ENCODE peak calls at places on chromosomes 7 and 10, in four cellular contexts. T is fibroblast of lung; L is left ventricle myocardium inferior; K is effector memory CD4-positive, alpha-beta T cell. Q is an unnamed sample.

GRCh38 chr10:14009315-14010082 is 321.2 kb downstream of the FRMD4A start:
- DNase-seq in T (peak), L (no peak), K (peak), Q (peak)

GRCh38 chr10:70759769-70760168 is 25.4 kb downstream of the TBATA start:
- DNase-seq in T (no peak), L (no peak), K (no peak), Q (no peak)

GRCh38 chr10:113520606-113521481 is 32.0 kb upstream of the HABP2 start:
- DNase-seq in T (peak), L (peak), K (no peak), Q (peak)

GRCh38 chr7:44959433-44959951 is 19.3 kb downstream of the MYO1G start:
- DNase-seq in T (peak), L (no peak), K (peak), Q (no peak)

GRCh38 chr7:139699640-139700504 is 77.9 kb downstream of the HIPK2 start:
- DNase-seq in T (peak), L (no peak), K (no peak), Q (no peak)

GRCh38 chr7:121447939-121448338 is 51.8 kb upstream of the FAM3C start:
- DNase-seq in T (no peak), L (no peak), K (no peak), Q (no peak)

GRCh38 chr10:81865581-81865980 is 9.4 kb upstream of the NRG3 start:
- DNase-seq in T (no peak), L (no peak), K (no peak), Q (no peak)

GRCh38 chr10:103652599-103653281 is 159.2 kb downstream of the NEURL1 start:
- DNase-seq in T (no peak), L (no peak), K (no peak), Q (no peak)

GRCh38 chr7:111041577-111041976 is 49.4 kb upstream of the LRRN3 start:
- DNase-seq in T (no peak), L (no peak), K (no peak), Q (no peak)

GRCh38 chr10:93383562-93383981 is 98.6 kb downstream of the MYOF start:
- DNase-seq in T (peak), L (no peak), K (no peak), Q (peak)

GRCh38 chr10:86073199-86073977 is 293.2 kb downstream of the GRID1 start:
- DNase-seq in T (no peak), L (no peak), K (no peak), Q (no peak)

GRCh38 chr7:40772096-40772495 is 637.3 kb downstream of the SUGCT start:
- DNase-seq in T (peak), L (no peak), K (no peak), Q (no peak)
- H3K4me3 ChIP-seq in T (no peak), L (no peak), K (no peak), Q (no peak)

GRCh38 chr7:151245360-151246160 is 2.9 kb downstream of the SMARCD3 start:
- DNase-seq in T (no peak), L (no peak), K (peak), Q (peak)

GRCh38 chr7:151247611-151248176 is 800 bp downstream of the SMARCD3 start:
- DNase-seq in T (peak), L (no peak), K (no peak), Q (no peak)

GRCh38 chr7:151248191-151249033 is at the start of gene SMARCD3:
- DNase-seq in T (peak), L (peak), K (no peak), Q (peak)

GRCh38 chr7:151246161-151247015 is 2.1 kb downstream of the SMARCD3 start:
- DNase-seq in T (no peak), L (no peak), K (no peak), Q (no peak)

DNA sequence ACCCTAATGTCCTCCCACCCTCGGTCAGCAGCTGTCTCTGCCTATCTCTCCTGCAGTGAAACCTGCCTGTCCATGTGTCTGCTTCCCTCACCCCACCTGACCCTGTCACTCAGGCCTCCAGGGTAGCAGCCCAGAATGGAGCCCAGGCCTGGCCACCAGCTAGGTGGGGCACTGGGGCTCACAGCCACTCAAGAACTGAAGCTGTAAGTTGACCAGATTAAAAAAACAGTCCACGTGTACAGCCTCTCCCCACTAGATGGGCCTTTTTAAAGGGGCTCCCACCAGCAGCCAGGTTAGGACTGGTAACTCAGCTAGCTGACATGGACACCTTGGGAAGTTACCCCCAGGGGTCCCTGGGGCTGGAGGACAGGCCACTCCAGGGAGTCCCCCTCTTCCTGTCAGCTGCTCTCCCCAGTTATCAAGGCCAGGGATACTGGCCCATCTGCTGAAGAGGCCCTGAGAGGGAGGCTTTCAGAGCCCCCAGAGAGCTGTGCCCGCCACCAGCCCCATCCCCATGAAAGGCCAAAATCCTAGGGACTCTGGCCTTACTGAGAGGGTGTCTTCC is 1.4 kb downstream of the SMARCD3 start:
- DNase-seq in T (no peak), L (no peak), K (no peak), Q (no peak)
- H3K4me3 ChIP-seq in T (peak), L (peak), K (no peak), Q (no peak)

DNA sequence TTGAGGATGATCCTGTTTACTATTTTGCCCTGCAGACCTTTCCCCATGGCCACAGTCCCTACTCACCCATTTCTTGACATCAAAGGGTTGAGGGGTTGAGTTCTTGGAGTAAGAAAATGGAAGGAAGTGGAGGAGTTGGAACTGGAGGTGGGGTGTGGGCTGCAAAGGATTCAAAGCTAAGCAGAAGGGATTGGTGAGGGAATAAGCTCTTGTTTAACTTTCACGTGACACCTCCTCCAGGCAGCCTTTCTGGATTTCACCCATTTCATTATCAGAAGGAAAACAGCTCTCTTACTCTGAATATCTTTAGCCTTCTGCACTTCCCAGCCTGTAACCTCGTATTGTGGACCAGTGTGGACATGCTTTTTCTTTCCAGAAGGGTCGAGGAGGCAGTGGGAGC is 13.7 kb downstream of the MOSPD3 start:
- DNase-seq in T (no peak), L (no peak), K (no peak), Q (no peak)
- H3K4me3 ChIP-seq in T (peak), L (peak), K (peak), Q (no peak)

GRCh38 chr10:5449823-5450222 is 37.5 kb downstream of the NET1 start:
- DNase-seq in T (peak), L (no peak), K (no peak), Q (no peak)

GRCh38 chr10:5449227-5449626 is 36.9 kb downstream of the NET1 start:
- DNase-seq in T (no peak), L (no peak), K (no peak), Q (no peak)

GRCh38 chr10:5447611-5448071 is 35.3 kb downstream of the NET1 start:
- DNase-seq in T (peak), L (no peak), K (no peak), Q (no peak)

GRCh38 chr10:5447071-5447470 is 34.7 kb downstream of the NET1 start:
- DNase-seq in T (peak), L (no peak), K (no peak), Q (no peak)

GRCh38 chr10:5448333-5449048 is 36.1 kb downstream of the NET1 start:
- DNase-seq in T (no peak), L (no peak), K (no peak), Q (no peak)
- H3K4me3 ChIP-seq in T (peak), L (peak), K (no peak), Q (no peak)

GRCh38 chr7:102128303-102128702 is 158.4 kb upstream of the SH2B2 start:
- DNase-seq in T (no peak), L (no peak), K (no peak), Q (no peak)

GRCh38 chr7:102125127-102125561 is 161.5 kb upstream of the SH2B2 start:
- DNase-seq in T (peak), L (peak), K (no peak), Q (no peak)

GRCh38 chr7:102132209-102132752 is 154.4 kb upstream of the SH2B2 start:
- DNase-seq in T (no peak), L (no peak), K (no peak), Q (no peak)

GRCh38 chr7:102129636-102130370 is 156.9 kb upstream of the SH2B2 start:
- DNase-seq in T (peak), L (no peak), K (no peak), Q (no peak)
- H3K4me3 ChIP-seq in T (no peak), L (no peak), K (no peak), Q (no peak)